ENCODE peak calls at places on chromosomes 6 and 20, in nine cellular contexts. One of them, this sample, is unnamed.

GRCh38 chr6:89254569-89254968 is 37.4 kb upstream of the GABRR1 start:
- DNase-seq in suprapubic skin: no peak
- DNase-seq in H1: no peak
- DNase-seq in IMR-90: no peak
- DNase-seq in adrenal gland: no peak
- DNase-seq in stomach: no peak
- DNase-seq in tibial nerve: no peak
- DNase-seq in right lobe of liver: no peak
- DNase-seq in HepG2: no peak
- DNase-seq in this sample: no peak

GRCh38 chr20:58048096-58048702 is 180.3 kb downstream of the ANKRD60 start:
- DNase-seq in suprapubic skin: no peak
- DNase-seq in right lobe of liver: no peak
- DNase-seq in tibial nerve: no peak
- DNase-seq in stomach: no peak
- DNase-seq in H1: no peak
- DNase-seq in adrenal gland: no peak
- DNase-seq in HepG2: peak
- DNase-seq in IMR-90: peak
- DNase-seq in this sample: peak

GRCh38 chr6:111850288-111850937 is 22.8 kb downstream of the FYN start:
- DNase-seq in tibial nerve: no peak
- DNase-seq in stomach: no peak
- DNase-seq in H1: no peak
- DNase-seq in IMR-90: no peak
- DNase-seq in HepG2: no peak
- DNase-seq in adrenal gland: no peak
- DNase-seq in suprapubic skin: no peak
- DNase-seq in right lobe of liver: no peak
- DNase-seq in this sample: no peak

GRCh38 chr6:55250400-55250799 is 76.1 kb downstream of the HCRTR2 start:
- DNase-seq in H1: no peak
- DNase-seq in stomach: no peak
- DNase-seq in right lobe of liver: no peak
- DNase-seq in tibial nerve: no peak
- DNase-seq in HepG2: no peak
- DNase-seq in IMR-90: no peak
- DNase-seq in adrenal gland: no peak
- DNase-seq in suprapubic skin: no peak
- DNase-seq in this sample: no peak

GRCh38 chr20:54475334-54476287 is at the start of gene DOK5:
- DNase-seq in tibial nerve: peak
- DNase-seq in IMR-90: peak
- DNase-seq in H1: no peak
- DNase-seq in stomach: no peak
- DNase-seq in right lobe of liver: no peak
- DNase-seq in HepG2: no peak
- DNase-seq in suprapubic skin: no peak
- DNase-seq in adrenal gland: no peak
- DNase-seq in this sample: no peak

GRCh38 chr6:154448448-154449096 is 61.9 kb downstream of the CNKSR3 start:
- DNase-seq in H1: no peak
- DNase-seq in IMR-90: peak
- DNase-seq in HepG2: no peak
- DNase-seq in adrenal gland: no peak
- DNase-seq in right lobe of liver: no peak
- DNase-seq in suprapubic skin: no peak
- DNase-seq in tibial nerve: no peak
- DNase-seq in stomach: no peak
- DNase-seq in this sample: no peak

GRCh38 chr6:32972353-32973143 is 4.2 kb downstream of the BRD2 start:
- DNase-seq in stomach: no peak
- DNase-seq in right lobe of liver: peak
- DNase-seq in suprapubic skin: no peak
- DNase-seq in HepG2: no peak
- DNase-seq in H1: no peak
- DNase-seq in tibial nerve: no peak
- DNase-seq in IMR-90: no peak
- DNase-seq in adrenal gland: no peak
- DNase-seq in this sample: no peak

GRCh38 chr20:62927128-62927705 is 912 bp upstream of the DIDO1 start:
- DNase-seq in stomach: no peak
- DNase-seq in tibial nerve: no peak
- DNase-seq in H1: no peak
- DNase-seq in suprapubic skin: no peak
- DNase-seq in adrenal gland: no peak
- DNase-seq in HepG2: peak
- DNase-seq in right lobe of liver: no peak
- DNase-seq in IMR-90: no peak
- DNase-seq in this sample: no peak

GRCh38 chr6:21213492-21213891 is 380.1 kb upstream of the SOX4 start:
- DNase-seq in tibial nerve: no peak
- DNase-seq in stomach: no peak
- DNase-seq in right lobe of liver: no peak
- DNase-seq in H1: no peak
- DNase-seq in suprapubic skin: no peak
- DNase-seq in IMR-90: no peak
- DNase-seq in HepG2: no peak
- DNase-seq in adrenal gland: no peak
- DNase-seq in this sample: no peak

GRCh38 chr6:136341967-136342366 is 52.3 kb upstream of the BCLAF1 start:
- DNase-seq in H1: no peak
- DNase-seq in HepG2: no peak
- DNase-seq in stomach: no peak
- DNase-seq in suprapubic skin: no peak
- DNase-seq in IMR-90: no peak
- DNase-seq in tibial nerve: no peak
- DNase-seq in right lobe of liver: no peak
- DNase-seq in adrenal gland: no peak
- DNase-seq in this sample: no peak

DNA sequence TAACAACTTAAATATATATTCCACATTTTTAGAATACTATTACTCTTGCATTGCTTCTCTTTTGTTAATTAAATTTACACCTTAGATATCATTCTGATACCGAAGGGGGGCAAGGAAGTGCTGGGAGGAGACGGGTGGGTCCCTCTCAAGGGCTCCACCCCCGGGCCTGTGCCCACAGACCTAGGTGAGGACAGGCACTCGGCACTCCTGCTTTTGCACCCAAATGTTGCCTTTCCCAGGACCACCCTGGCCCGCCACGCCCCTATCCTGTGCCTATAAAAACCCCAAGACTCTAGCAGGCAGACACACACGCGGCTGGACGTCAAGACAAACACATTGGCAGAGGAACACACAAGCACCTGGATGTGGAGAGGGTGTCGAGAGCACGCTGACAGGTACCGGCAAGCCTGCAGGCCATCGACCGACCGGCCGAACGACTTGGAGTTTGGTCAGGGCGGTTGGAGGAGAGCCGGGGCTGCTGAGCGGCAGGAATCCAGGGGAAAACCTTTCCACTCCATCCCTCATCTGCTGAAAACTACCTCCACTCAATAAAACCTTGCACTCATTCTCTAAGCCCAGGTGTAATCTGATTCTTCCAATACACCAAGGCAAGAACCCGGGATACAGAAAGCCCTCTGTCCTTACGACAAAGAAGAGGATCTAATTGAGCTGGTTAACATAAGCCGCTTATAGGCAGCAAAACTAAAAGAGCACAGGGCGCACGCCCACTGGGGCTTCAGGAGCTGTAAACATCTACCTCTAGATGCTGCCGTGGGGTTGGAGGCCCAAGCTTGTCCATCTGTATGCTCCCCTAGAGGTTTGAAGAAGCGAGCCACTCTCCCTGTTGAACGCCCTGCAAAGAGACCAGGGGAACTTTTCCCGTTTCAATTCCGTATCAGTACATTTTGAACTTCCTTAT is 197.4 kb upstream of the PRSS16 start:
- DNase-seq in right lobe of liver: no peak
- DNase-seq in IMR-90: no peak
- DNase-seq in adrenal gland: no peak
- DNase-seq in H1: no peak
- DNase-seq in tibial nerve: no peak
- DNase-seq in suprapubic skin: no peak
- DNase-seq in HepG2: no peak
- DNase-seq in stomach: no peak
- DNase-seq in this sample: no peak
- TF ChIP-seq CTCF in right lobe of liver: no peak
- TF ChIP-seq CTCF in IMR-90: no peak
- TF ChIP-seq CTCF in adrenal gland: no peak
- TF ChIP-seq CTCF in H1: peak
- TF ChIP-seq CTCF in tibial nerve: no peak
- TF ChIP-seq CTCF in suprapubic skin: no peak
- TF ChIP-seq CTCF in HepG2: no peak
- TF ChIP-seq CTCF in stomach: no peak
- TF ChIP-seq CTCF in this sample: no peak

DNA sequence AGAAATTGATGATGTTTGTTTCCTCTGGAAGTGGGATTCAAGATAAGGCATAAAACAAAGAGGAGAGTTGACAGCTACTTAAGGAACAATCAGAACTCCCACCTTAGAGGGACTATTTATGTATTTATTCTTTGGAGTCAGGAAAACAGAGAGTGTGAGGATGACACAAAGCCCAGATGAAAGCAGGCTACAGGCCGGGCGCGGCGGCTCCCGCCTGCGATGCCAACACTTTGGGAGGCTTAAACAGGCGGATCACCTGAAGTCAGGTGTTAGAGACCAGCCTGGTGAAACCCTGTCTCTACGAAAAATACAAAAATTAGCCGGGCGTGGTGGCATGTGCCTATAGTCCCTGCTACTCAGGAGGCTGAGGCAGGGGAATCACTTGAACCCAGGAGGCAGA is 393.0 kb upstream of the PLCB4 start:
- DNase-seq in stomach: no peak
- DNase-seq in HepG2: no peak
- DNase-seq in adrenal gland: no peak
- DNase-seq in H1: no peak
- DNase-seq in IMR-90: no peak
- DNase-seq in right lobe of liver: no peak
- DNase-seq in suprapubic skin: no peak
- DNase-seq in tibial nerve: no peak
- DNase-seq in this sample: no peak
- TF ChIP-seq POLR2A in stomach: no peak
- TF ChIP-seq POLR2A in HepG2: no peak
- TF ChIP-seq POLR2A in adrenal gland: no peak
- TF ChIP-seq POLR2A in H1: no peak
- TF ChIP-seq POLR2A in IMR-90: no peak
- TF ChIP-seq POLR2A in right lobe of liver: no peak
- TF ChIP-seq POLR2A in suprapubic skin: no peak
- TF ChIP-seq POLR2A in tibial nerve: no peak
- TF ChIP-seq POLR2A in this sample: no peak

GRCh38 chr6:135084916-135085269 is 30.3 kb upstream of the HBS1L start:
- DNase-seq in stomach: no peak
- DNase-seq in H1: no peak
- DNase-seq in IMR-90: no peak
- DNase-seq in suprapubic skin: no peak
- DNase-seq in right lobe of liver: no peak
- DNase-seq in tibial nerve: no peak
- DNase-seq in HepG2: no peak
- DNase-seq in adrenal gland: no peak
- DNase-seq in this sample: no peak

GRCh38 chr6:135081966-135082365 is 27.3 kb upstream of the HBS1L start:
- DNase-seq in adrenal gland: no peak
- DNase-seq in stomach: no peak
- DNase-seq in tibial nerve: no peak
- DNase-seq in right lobe of liver: no peak
- DNase-seq in HepG2: no peak
- DNase-seq in IMR-90: no peak
- DNase-seq in H1: no peak
- DNase-seq in suprapubic skin: no peak
- DNase-seq in this sample: no peak

GRCh38 chr6:135085700-135086413 is 31.2 kb upstream of the HBS1L start:
- DNase-seq in tibial nerve: no peak
- DNase-seq in adrenal gland: no peak
- DNase-seq in suprapubic skin: no peak
- DNase-seq in HepG2: no peak
- DNase-seq in right lobe of liver: no peak
- DNase-seq in IMR-90: no peak
- DNase-seq in stomach: no peak
- DNase-seq in H1: no peak
- DNase-seq in this sample: no peak

GRCh38 chr6:135086414-135086764 is 31.8 kb upstream of the HBS1L start:
- DNase-seq in suprapubic skin: no peak
- DNase-seq in H1: no peak
- DNase-seq in right lobe of liver: no peak
- DNase-seq in tibial nerve: no peak
- DNase-seq in HepG2: no peak
- DNase-seq in stomach: no peak
- DNase-seq in IMR-90: no peak
- DNase-seq in adrenal gland: no peak
- DNase-seq in this sample: no peak

DNA sequence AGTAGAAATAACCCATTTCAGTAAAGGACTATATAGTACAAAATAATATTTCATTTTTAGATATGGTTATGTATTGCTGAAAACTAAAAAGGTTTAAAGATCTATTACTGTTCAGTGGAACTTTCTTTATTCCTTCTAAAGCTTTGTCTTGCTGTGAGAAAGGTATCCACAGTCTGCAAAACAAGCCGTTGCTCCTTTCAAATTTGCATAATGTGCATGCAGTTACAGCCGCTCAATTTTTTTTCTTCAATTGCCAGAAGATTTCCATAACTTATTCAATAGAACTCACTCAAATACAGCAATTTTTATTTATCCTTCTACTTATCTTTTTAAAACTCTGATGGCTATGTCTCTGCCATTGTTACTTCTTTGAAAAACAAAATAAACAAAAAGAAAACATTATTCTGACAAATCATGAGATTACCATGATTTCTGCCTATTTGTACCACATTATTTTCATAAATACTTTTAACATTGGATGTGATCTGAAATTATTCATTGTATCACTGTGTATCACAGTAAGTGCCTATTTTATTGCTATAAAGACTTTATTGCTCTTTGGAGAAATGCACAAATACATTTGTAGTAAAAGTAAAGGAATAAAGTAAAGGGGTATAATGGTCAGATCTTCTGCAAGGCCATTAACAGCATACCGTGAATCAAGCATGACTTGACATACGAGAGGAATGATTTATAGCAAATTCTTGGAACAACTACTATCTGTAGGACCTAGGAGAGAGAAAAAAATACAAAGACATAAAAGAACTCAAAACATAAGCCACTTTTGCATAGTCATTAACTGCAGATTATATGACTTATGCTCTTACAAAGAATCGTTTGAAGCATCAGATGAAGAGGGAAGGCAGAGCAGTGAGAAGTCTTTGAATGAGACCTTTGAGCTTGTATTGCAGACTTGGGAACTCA is 29.6 kb upstream of the HBS1L start:
- DNase-seq in tibial nerve: no peak
- DNase-seq in stomach: no peak
- DNase-seq in adrenal gland: no peak
- DNase-seq in H1: no peak
- DNase-seq in right lobe of liver: no peak
- DNase-seq in suprapubic skin: no peak
- DNase-seq in IMR-90: no peak
- DNase-seq in HepG2: no peak
- DNase-seq in this sample: no peak
- H3K4me3 ChIP-seq in tibial nerve: no peak
- H3K4me3 ChIP-seq in stomach: no peak
- H3K4me3 ChIP-seq in adrenal gland: no peak
- H3K4me3 ChIP-seq in H1: no peak
- H3K4me3 ChIP-seq in right lobe of liver: no peak
- H3K4me3 ChIP-seq in suprapubic skin: no peak
- H3K4me3 ChIP-seq in IMR-90: no peak
- H3K4me3 ChIP-seq in HepG2: no peak
- H3K4me3 ChIP-seq in this sample: no peak

GRCh38 chr6:163655217-163656121 is 241.0 kb downstream of the QKI start:
- DNase-seq in right lobe of liver: no peak
- DNase-seq in stomach: no peak
- DNase-seq in H1: no peak
- DNase-seq in tibial nerve: no peak
- DNase-seq in suprapubic skin: no peak
- DNase-seq in HepG2: no peak
- DNase-seq in IMR-90: no peak
- DNase-seq in adrenal gland: no peak
- DNase-seq in this sample: no peak
- TF ChIP-seq CTCF in right lobe of liver: no peak
- TF ChIP-seq CTCF in stomach: no peak
- TF ChIP-seq CTCF in H1: no peak
- TF ChIP-seq CTCF in tibial nerve: no peak
- TF ChIP-seq CTCF in suprapubic skin: no peak
- TF ChIP-seq CTCF in HepG2: no peak
- TF ChIP-seq CTCF in IMR-90: no peak
- TF ChIP-seq CTCF in adrenal gland: no peak
- TF ChIP-seq CTCF in this sample: no peak